ENCODE peak calls at places on chromosome 15, in six cellular contexts. One of them, this sample, is unnamed.

GRCh38 chr15:44468713-44469385 is 41.4 kb downstream of the CTDSPL2 start:
- DNase-seq in coronary artery: no peak
- DNase-seq in NCI-H1092 treated with DMSO at 0.1 percent for 48 hours: no peak
- DNase-seq in NCI-H524: no peak
- DNase-seq in hippocampal formation: no peak
- DNase-seq in IMR-90: peak
- DNase-seq in this sample: no peak

GRCh38 chr15:69489101-69489571 is 36.5 kb downstream of the RPLP1 start:
- DNase-seq in coronary artery: peak
- DNase-seq in NCI-H1092 treated with DMSO at 0.1 percent for 48 hours: no peak
- DNase-seq in NCI-H524: no peak
- DNase-seq in hippocampal formation: peak
- DNase-seq in IMR-90: no peak
- DNase-seq in this sample: no peak

GRCh38 chr15:94287794-94288246 is 56.5 kb downstream of the MCTP2 start:
- DNase-seq in coronary artery: no peak
- DNase-seq in NCI-H1092 treated with DMSO at 0.1 percent for 48 hours: no peak
- DNase-seq in NCI-H524: no peak
- DNase-seq in hippocampal formation: no peak
- DNase-seq in IMR-90: no peak
- DNase-seq in this sample: no peak

GRCh38 chr15:51390932-51391432 is 49.5 kb downstream of the GLDN start:
- DNase-seq in coronary artery: no peak
- DNase-seq in NCI-H1092 treated with DMSO at 0.1 percent for 48 hours: no peak
- DNase-seq in NCI-H524: no peak
- DNase-seq in hippocampal formation: no peak
- DNase-seq in IMR-90: no peak
- DNase-seq in this sample: no peak

GRCh38 chr15:23877502-23878412 is 190.7 kb upstream of the NDN start:
- DNase-seq in coronary artery: no peak
- DNase-seq in NCI-H1092 treated with DMSO at 0.1 percent for 48 hours: peak
- DNase-seq in NCI-H524: peak
- DNase-seq in hippocampal formation: peak
- DNase-seq in IMR-90: no peak
- DNase-seq in this sample: no peak

GRCh38 chr15:93362821-93363220 is 273.8 kb upstream of the RGMA start:
- DNase-seq in coronary artery: no peak
- DNase-seq in NCI-H1092 treated with DMSO at 0.1 percent for 48 hours: no peak
- DNase-seq in NCI-H524: no peak
- DNase-seq in hippocampal formation: no peak
- DNase-seq in IMR-90: no peak
- DNase-seq in this sample: no peak

GRCh38 chr15:66936115-66936863 is 129.1 kb upstream of the SMAD3 start:
- DNase-seq in coronary artery: peak
- DNase-seq in NCI-H1092 treated with DMSO at 0.1 percent for 48 hours: no peak
- DNase-seq in NCI-H524: peak
- DNase-seq in hippocampal formation: no peak
- DNase-seq in IMR-90: peak
- DNase-seq in this sample: no peak

GRCh38 chr15:33623010-33623409 is 312.2 kb downstream of the RYR3 start:
- DNase-seq in coronary artery: no peak
- DNase-seq in NCI-H1092 treated with DMSO at 0.1 percent for 48 hours: no peak
- DNase-seq in NCI-H524: no peak
- DNase-seq in hippocampal formation: no peak
- DNase-seq in IMR-90: no peak
- DNase-seq in this sample: no peak

GRCh38 chr15:80484312-80484981 is 80.3 kb downstream of the ARNT2 start:
- DNase-seq in coronary artery: no peak
- DNase-seq in NCI-H1092 treated with DMSO at 0.1 percent for 48 hours: no peak
- DNase-seq in NCI-H524: no peak
- DNase-seq in hippocampal formation: no peak
- DNase-seq in IMR-90: peak
- DNase-seq in this sample: no peak

GRCh38 chr15:73934281-73934680 is 8.0 kb downstream of the LOXL1 start:
- DNase-seq in coronary artery: no peak
- DNase-seq in NCI-H1092 treated with DMSO at 0.1 percent for 48 hours: no peak
- DNase-seq in NCI-H524: no peak
- DNase-seq in hippocampal formation: no peak
- DNase-seq in IMR-90: no peak
- DNase-seq in this sample: no peak

GRCh38 chr15:41494922-41495735 is 1.5 kb downstream of the ITPKA start:
- DNase-seq in coronary artery: no peak
- DNase-seq in NCI-H1092 treated with DMSO at 0.1 percent for 48 hours: no peak
- DNase-seq in NCI-H524: no peak
- DNase-seq in hippocampal formation: no peak
- DNase-seq in IMR-90: no peak
- DNase-seq in this sample: no peak

GRCh38 chr15:59885832-59886231 is 118.3 kb upstream of the FOXB1 start:
- DNase-seq in coronary artery: no peak
- DNase-seq in NCI-H1092 treated with DMSO at 0.1 percent for 48 hours: peak
- DNase-seq in NCI-H524: peak
- DNase-seq in hippocampal formation: no peak
- DNase-seq in IMR-90: no peak
- DNase-seq in this sample: no peak

GRCh38 chr15:74632601-74633000 is 17.0 kb downstream of the CLK3 start:
- DNase-seq in coronary artery: peak
- DNase-seq in NCI-H1092 treated with DMSO at 0.1 percent for 48 hours: no peak
- DNase-seq in NCI-H524: no peak
- DNase-seq in hippocampal formation: no peak
- DNase-seq in IMR-90: no peak
- DNase-seq in this sample: no peak

GRCh38 chr15:68821898-68822380 is 1.2 kb upstream of the ANP32A start:
- DNase-seq in coronary artery: no peak
- DNase-seq in NCI-H1092 treated with DMSO at 0.1 percent for 48 hours: no peak
- DNase-seq in NCI-H524: no peak
- DNase-seq in hippocampal formation: peak
- DNase-seq in IMR-90: no peak
- DNase-seq in this sample: no peak

GRCh38 chr15:53115563-53115962 is 325.4 kb upstream of the ONECUT1 start:
- DNase-seq in coronary artery: no peak
- DNase-seq in NCI-H1092 treated with DMSO at 0.1 percent for 48 hours: no peak
- DNase-seq in NCI-H524: no peak
- DNase-seq in hippocampal formation: no peak
- DNase-seq in IMR-90: no peak
- DNase-seq in this sample: no peak

GRCh38 chr15:100103828-100104227 is 237.9 kb downstream of the ADAMTS17 start:
- DNase-seq in coronary artery: no peak
- DNase-seq in NCI-H1092 treated with DMSO at 0.1 percent for 48 hours: no peak
- DNase-seq in NCI-H524: no peak
- DNase-seq in hippocampal formation: no peak
- DNase-seq in IMR-90: no peak
- DNase-seq in this sample: no peak

GRCh38 chr15:40381818-40382529 is 547 bp upstream of the KNSTRN start:
- DNase-seq in coronary artery: no peak
- DNase-seq in NCI-H1092 treated with DMSO at 0.1 percent for 48 hours: no peak
- DNase-seq in NCI-H524: no peak
- DNase-seq in hippocampal formation: no peak
- DNase-seq in IMR-90: no peak
- DNase-seq in this sample: no peak

GRCh38 chr15:58330836-58331561 is 100.8 kb upstream of the LIPC start:
- DNase-seq in coronary artery: no peak
- DNase-seq in NCI-H1092 treated with DMSO at 0.1 percent for 48 hours: no peak
- DNase-seq in NCI-H524: no peak
- DNase-seq in hippocampal formation: no peak
- DNase-seq in IMR-90: no peak
- DNase-seq in this sample: no peak

GRCh38 chr15:57784081-57784488 is 77.6 kb downstream of the POLR2M start:
- DNase-seq in coronary artery: no peak
- DNase-seq in NCI-H1092 treated with DMSO at 0.1 percent for 48 hours: no peak
- DNase-seq in NCI-H524: no peak
- DNase-seq in hippocampal formation: no peak
- DNase-seq in IMR-90: no peak
- DNase-seq in this sample: no peak

GRCh38 chr15:66004618-66005262 is 135.4 kb downstream of the RAB11A start:
- DNase-seq in coronary artery: no peak
- DNase-seq in NCI-H1092 treated with DMSO at 0.1 percent for 48 hours: no peak
- DNase-seq in NCI-H524: no peak
- DNase-seq in hippocampal formation: no peak
- DNase-seq in IMR-90: peak
- DNase-seq in this sample: no peak

GRCh38 chr15:28904541-28905303 is 18.9 kb downstream of the APBA2 start:
- DNase-seq in coronary artery: no peak
- DNase-seq in NCI-H1092 treated with DMSO at 0.1 percent for 48 hours: no peak
- DNase-seq in NCI-H524: no peak
- DNase-seq in hippocampal formation: no peak
- DNase-seq in IMR-90: no peak
- DNase-seq in this sample: no peak